ENCODE peak calls at places on chromosomes 2 and 18, in seven cellular contexts. One of them, this sample, is unnamed.

GRCh38 chr18:22385718-22386117 is 32.0 kb downstream of the CTAGE1 start:
- DNase-seq in K562: no peak
- DNase-seq in tibial artery: no peak
- DNase-seq in A673: peak; percentile 19
- DNase-seq in endodermal cell: no peak
- DNase-seq in uterus: no peak
- DNase-seq in tibial nerve: no peak
- DNase-seq in this sample: no peak

GRCh38 chr2:116737951-116738350 is 1076.5 kb upstream of the DDX18 start:
- DNase-seq in K562: no peak
- DNase-seq in tibial artery: no peak
- DNase-seq in A673: no peak
- DNase-seq in endodermal cell: no peak
- DNase-seq in uterus: no peak
- DNase-seq in tibial nerve: no peak
- DNase-seq in this sample: no peak

GRCh38 chr2:120499784-120500495 is 154.0 kb downstream of the INHBB start:
- DNase-seq in K562: no peak
- DNase-seq in tibial artery: no peak
- DNase-seq in A673: no peak
- DNase-seq in endodermal cell: no peak
- DNase-seq in uterus: no peak
- DNase-seq in tibial nerve: no peak
- DNase-seq in this sample: no peak

GRCh38 chr2:191688934-191689695 is 11.2 kb downstream of the NABP1 start:
- DNase-seq in K562: no peak
- DNase-seq in tibial artery: no peak
- DNase-seq in A673: no peak
- DNase-seq in endodermal cell: no peak
- DNase-seq in uterus: no peak
- DNase-seq in tibial nerve: no peak
- DNase-seq in this sample: no peak

GRCh38 chr2:36449213-36449612 is 93.6 kb downstream of the CRIM1 start:
- DNase-seq in K562: no peak
- DNase-seq in tibial artery: no peak
- DNase-seq in A673: no peak
- DNase-seq in endodermal cell: no peak
- DNase-seq in uterus: no peak
- DNase-seq in tibial nerve: no peak
- DNase-seq in this sample: no peak

GRCh38 chr2:110099036-110099420 is 16.6 kb downstream of the MALL start:
- DNase-seq in K562: no peak
- DNase-seq in tibial artery: no peak
- DNase-seq in A673: no peak
- DNase-seq in endodermal cell: peak; percentile 32
- DNase-seq in uterus: no peak
- DNase-seq in tibial nerve: no peak
- DNase-seq in this sample: peak; percentile 71

GRCh38 chr18:25648724-25649260 is 296.8 kb upstream of the ZNF521 start:
- DNase-seq in K562: no peak
- DNase-seq in tibial artery: no peak
- DNase-seq in A673: no peak
- DNase-seq in endodermal cell: no peak
- DNase-seq in uterus: no peak
- DNase-seq in tibial nerve: no peak
- DNase-seq in this sample: no peak

GRCh38 chr2:219430633-219431615 is 3.7 kb upstream of the SPEG start:
- DNase-seq in K562: no peak
- DNase-seq in tibial artery: peak; percentile 88
- DNase-seq in A673: peak; percentile 31
- DNase-seq in endodermal cell: peak; percentile 71
- DNase-seq in uterus: peak; percentile 58
- DNase-seq in tibial nerve: no peak
- DNase-seq in this sample: no peak

GRCh38 chr18:1296237-1296636 is 391.6 kb downstream of the ADCYAP1 start:
- DNase-seq in K562: no peak
- DNase-seq in tibial artery: no peak
- DNase-seq in A673: no peak
- DNase-seq in endodermal cell: peak; percentile 43
- DNase-seq in uterus: no peak
- DNase-seq in tibial nerve: no peak
- DNase-seq in this sample: no peak

GRCh38 chr2:216217904-216218260 is 108.7 kb downstream of the XRCC5 start:
- DNase-seq in K562: no peak
- DNase-seq in tibial artery: no peak
- DNase-seq in A673: no peak
- DNase-seq in endodermal cell: no peak
- DNase-seq in uterus: no peak
- DNase-seq in tibial nerve: no peak
- DNase-seq in this sample: no peak

GRCh38 chr2:187117483-187117882 is 268.5 kb upstream of the ZSWIM2 start:
- DNase-seq in K562: no peak
- DNase-seq in tibial artery: no peak
- DNase-seq in A673: peak; percentile 37
- DNase-seq in endodermal cell: peak; percentile 62
- DNase-seq in uterus: no peak
- DNase-seq in tibial nerve: no peak
- DNase-seq in this sample: no peak

GRCh38 chr18:24514439-24514838 is 54.0 kb downstream of the HRH4 start:
- DNase-seq in K562: peak; percentile 54
- DNase-seq in tibial artery: no peak
- DNase-seq in A673: peak; percentile 83
- DNase-seq in endodermal cell: peak; percentile 70
- DNase-seq in uterus: no peak
- DNase-seq in tibial nerve: no peak
- DNase-seq in this sample: no peak

GRCh38 chr18:59485382-59485781 is 126.3 kb upstream of the LMAN1 start:
- DNase-seq in K562: no peak
- DNase-seq in tibial artery: no peak
- DNase-seq in A673: no peak
- DNase-seq in endodermal cell: no peak
- DNase-seq in uterus: no peak
- DNase-seq in tibial nerve: no peak
- DNase-seq in this sample: no peak

GRCh38 chr18:13568443-13569392 is 157.6 kb downstream of the FAM210A start:
- DNase-seq in K562: no peak
- DNase-seq in tibial artery: peak; percentile 46
- DNase-seq in A673: no peak
- DNase-seq in endodermal cell: no peak
- DNase-seq in uterus: no peak
- DNase-seq in tibial nerve: no peak
- DNase-seq in this sample: no peak

GRCh38 chr2:50746526-50746925 is 285.4 kb downstream of the NRXN1 start:
- DNase-seq in K562: peak; percentile 9
- DNase-seq in tibial artery: no peak
- DNase-seq in A673: peak; percentile 62
- DNase-seq in endodermal cell: peak; percentile 82
- DNase-seq in uterus: no peak
- DNase-seq in tibial nerve: no peak
- DNase-seq in this sample: no peak

GRCh38 chr2:186135697-186136096 is 350.4 kb upstream of the ZC3H15 start:
- DNase-seq in K562: no peak
- DNase-seq in tibial artery: no peak
- DNase-seq in A673: no peak
- DNase-seq in endodermal cell: no peak
- DNase-seq in uterus: no peak
- DNase-seq in tibial nerve: no peak
- DNase-seq in this sample: no peak

GRCh38 chr2:160221391-160222276 is 21.6 kb upstream of the ITGB6 start:
- DNase-seq in K562: no peak
- DNase-seq in tibial artery: no peak
- DNase-seq in A673: no peak
- DNase-seq in endodermal cell: no peak
- DNase-seq in uterus: peak; percentile 60
- DNase-seq in tibial nerve: no peak
- DNase-seq in this sample: no peak

GRCh38 chr18:25295624-25296138 is 56.3 kb downstream of the ZNF521 start:
- DNase-seq in K562: no peak
- DNase-seq in tibial artery: no peak
- DNase-seq in A673: no peak
- DNase-seq in endodermal cell: no peak
- DNase-seq in uterus: no peak
- DNase-seq in tibial nerve: no peak
- DNase-seq in this sample: no peak

GRCh38 chr2:188835821-188836220 is 138.4 kb upstream of the COL3A1 start:
- DNase-seq in K562: no peak
- DNase-seq in tibial artery: no peak
- DNase-seq in A673: no peak
- DNase-seq in endodermal cell: no peak
- DNase-seq in uterus: no peak
- DNase-seq in tibial nerve: no peak
- DNase-seq in this sample: no peak

GRCh38 chr18:8224576-8224975 is 384.7 kb upstream of the RAB12 start:
- DNase-seq in K562: no peak
- DNase-seq in tibial artery: no peak
- DNase-seq in A673: no peak
- DNase-seq in endodermal cell: no peak
- DNase-seq in uterus: no peak
- DNase-seq in tibial nerve: no peak
- DNase-seq in this sample: no peak

GRCh38 chr18:80246656-80247402 is 485 bp downstream of the PARD6G start:
- DNase-seq in K562: peak; percentile 23
- DNase-seq in tibial artery: no peak
- DNase-seq in A673: peak; percentile 26
- DNase-seq in endodermal cell: peak; percentile 81
- DNase-seq in uterus: peak; percentile 25
- DNase-seq in tibial nerve: no peak
- DNase-seq in this sample: peak; percentile 81

GRCh38 chr2:9300829-9301453 is 94.3 kb downstream of the ASAP2 start:
- DNase-seq in K562: no peak
- DNase-seq in tibial artery: no peak
- DNase-seq in A673: no peak
- DNase-seq in endodermal cell: no peak
- DNase-seq in uterus: no peak
- DNase-seq in tibial nerve: no peak
- DNase-seq in this sample: no peak

GRCh38 chr2:218992703-218993344 is 398 bp downstream of the CRYBA2 start:
- DNase-seq in K562: no peak
- DNase-seq in tibial artery: no peak
- DNase-seq in A673: no peak
- DNase-seq in endodermal cell: peak; percentile 73
- DNase-seq in uterus: no peak
- DNase-seq in tibial nerve: no peak
- DNase-seq in this sample: peak; percentile 79

GRCh38 chr2:162475661-162476060 is 131.7 kb downstream of the GCA start:
- DNase-seq in K562: no peak
- DNase-seq in tibial artery: no peak
- DNase-seq in A673: no peak
- DNase-seq in endodermal cell: no peak
- DNase-seq in uterus: no peak
- DNase-seq in tibial nerve: no peak
- DNase-seq in this sample: no peak

GRCh38 chr18:9296233-9297006 is 38.2 kb upstream of the TWSG1 start:
- DNase-seq in K562: no peak
- DNase-seq in tibial artery: no peak
- DNase-seq in A673: peak; percentile 23
- DNase-seq in endodermal cell: no peak
- DNase-seq in uterus: no peak
- DNase-seq in tibial nerve: no peak
- DNase-seq in this sample: no peak

GRCh38 chr18:9293948-9294347 is 40.6 kb upstream of the TWSG1 start:
- DNase-seq in K562: no peak
- DNase-seq in tibial artery: no peak
- DNase-seq in A673: no peak
- DNase-seq in endodermal cell: no peak
- DNase-seq in uterus: no peak
- DNase-seq in tibial nerve: no peak
- DNase-seq in this sample: no peak

GRCh38 chr18:9292047-9292446 is 42.5 kb upstream of the TWSG1 start:
- DNase-seq in K562: no peak
- DNase-seq in tibial artery: no peak
- DNase-seq in A673: no peak
- DNase-seq in endodermal cell: no peak
- DNase-seq in uterus: no peak
- DNase-seq in tibial nerve: no peak
- DNase-seq in this sample: no peak

DNA sequence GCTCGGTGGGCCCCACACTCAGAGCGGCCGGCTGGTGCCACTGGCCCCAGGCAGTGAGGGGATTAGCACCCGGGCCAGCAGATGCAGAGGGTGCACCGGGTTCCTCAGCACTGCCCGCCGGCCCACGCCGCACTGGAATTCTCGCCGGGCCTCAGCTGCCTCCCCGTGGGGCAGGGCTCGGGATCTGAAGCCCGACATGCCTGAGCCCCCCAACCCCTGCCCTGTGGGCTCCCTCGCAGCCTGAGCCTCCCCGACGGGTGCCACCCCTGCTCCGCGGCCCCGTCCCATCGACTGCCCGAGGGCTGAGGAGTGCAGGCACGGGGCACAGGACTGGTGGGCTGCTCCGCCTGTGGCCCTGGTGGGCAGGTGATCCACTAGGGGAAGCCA is 37.6 kb upstream of the TWSG1 start:
- DNase-seq in K562: no peak
- DNase-seq in tibial artery: no peak
- DNase-seq in A673: no peak
- DNase-seq in endodermal cell: no peak
- DNase-seq in uterus: no peak
- DNase-seq in tibial nerve: no peak
- DNase-seq in this sample: no peak
- H3K9me3 ChIP-seq in K562: peaks cover 10% of the 10 kb centered on the region
- H3K9me3 ChIP-seq in tibial artery: peaks cover 36% of the 10 kb centered on the region
- H3K9me3 ChIP-seq in A673: peaks cover 12% of the 10 kb centered on the region
- H3K9me3 ChIP-seq in endodermal cell: peaks cover 22% of the 10 kb centered on the region
- H3K9me3 ChIP-seq in uterus: no peaks in the 10 kb centered on the region
- H3K9me3 ChIP-seq in tibial nerve: no peaks in the 10 kb centered on the region
- H3K9me3 ChIP-seq in this sample: peaks cover 9% of the 10 kb centered on the region

GRCh38 chr2:165067958-165068612 is 112.8 kb upstream of the SLC38A11 start:
- DNase-seq in K562: peak; percentile 26
- DNase-seq in tibial artery: no peak
- DNase-seq in A673: peak; percentile 84
- DNase-seq in endodermal cell: peak; percentile 92
- DNase-seq in uterus: no peak
- DNase-seq in tibial nerve: no peak
- DNase-seq in this sample: peak; percentile 76
- H3K4me3 ChIP-seq in K562: no peak overlapping the region
- H3K4me3 ChIP-seq in tibial artery: no peak overlapping the region
- H3K4me3 ChIP-seq in A673: peak overlapping the region; percentile 32
- H3K4me3 ChIP-seq in endodermal cell: no peak overlapping the region
- H3K4me3 ChIP-seq in uterus: no peak overlapping the region
- H3K4me3 ChIP-seq in tibial nerve: no peak overlapping the region
- H3K4me3 ChIP-seq in this sample: no peak overlapping the region

DNA sequence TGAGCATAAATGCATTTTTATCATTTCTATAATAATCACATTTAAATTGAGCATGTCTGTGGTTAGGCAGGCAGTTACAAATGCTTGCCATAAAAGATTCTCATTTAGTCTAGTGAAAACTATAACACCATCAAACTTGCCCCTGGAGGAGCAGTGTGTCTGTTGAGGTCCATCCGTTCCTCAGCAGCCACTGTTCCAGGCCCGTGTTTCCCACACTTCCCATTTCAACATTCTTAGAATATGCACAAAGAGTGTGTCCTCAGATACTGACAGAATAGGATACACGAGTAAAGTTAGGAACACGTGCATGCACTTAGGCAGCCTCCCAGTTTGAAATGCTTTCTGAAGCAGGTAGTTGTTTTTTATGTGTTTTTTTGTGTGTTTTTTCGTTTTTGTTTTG is 39.9 kb downstream of the NCK2 start:
- DNase-seq in K562: no peak
- DNase-seq in tibial artery: no peak
- DNase-seq in A673: no peak
- DNase-seq in endodermal cell: no peak
- DNase-seq in uterus: no peak
- DNase-seq in tibial nerve: no peak
- DNase-seq in this sample: no peak
- H3K4me1 ChIP-seq in K562: peaks cover 13% of the 10 kb centered on the region
- H3K4me1 ChIP-seq in tibial artery: no peaks in the 10 kb centered on the region
- H3K4me1 ChIP-seq in A673: peaks cover 1% of the 10 kb centered on the region
- H3K4me1 ChIP-seq in endodermal cell: no peaks in the 10 kb centered on the region
- H3K4me1 ChIP-seq in uterus: no peaks in the 10 kb centered on the region
- H3K4me1 ChIP-seq in tibial nerve: peaks cover 9% of the 10 kb centered on the region
- H3K4me1 ChIP-seq in this sample: peaks cover 3% of the 10 kb centered on the region

GRCh38 chr2:16181062-16181740 is 240.9 kb downstream of the MYCN start:
- DNase-seq in K562: no peak
- DNase-seq in tibial artery: no peak
- DNase-seq in A673: no peak
- DNase-seq in endodermal cell: no peak
- DNase-seq in uterus: no peak
- DNase-seq in tibial nerve: no peak
- DNase-seq in this sample: no peak
- H3K9me3 ChIP-seq in K562: no peaks in the 10 kb centered on the region
- H3K9me3 ChIP-seq in tibial artery: no peaks in the 10 kb centered on the region
- H3K9me3 ChIP-seq in A673: no peaks in the 10 kb centered on the region
- H3K9me3 ChIP-seq in endodermal cell: no peaks in the 10 kb centered on the region
- H3K9me3 ChIP-seq in uterus: no peaks in the 10 kb centered on the region
- H3K9me3 ChIP-seq in tibial nerve: no peaks in the 10 kb centered on the region
- H3K9me3 ChIP-seq in this sample: no peaks in the 10 kb centered on the region

This sample was measured in aorta.